ENCODE peak calls at places on chromosome 6, in nine cellular contexts. B is IMR-90, I is body of pancreas, Q is heart left ventricle, O is uterus, Z is transverse colon, M is tibial nerve, V is K562, P is ovary. D is an unnamed sample. For H3K36me3, the result is how much of the 10 kb centered on the place peaks cover.

GRCh38 chr6:155085582-155086253 is 90.6 kb downstream of the TIAM2 start:
- DNase-seq in B (peak), I (peak), Q (no peak), O (no peak), Z (no peak), M (no peak), V (no peak), P (no peak), D (no peak)

GRCh38 chr6:113558966-113559365 is 298.2 kb upstream of the MARCKS start:
- DNase-seq in B (peak), I (no peak), Q (no peak), O (no peak), Z (no peak), M (no peak), V (no peak), P (no peak), D (no peak)

GRCh38 chr6:49336514-49337131 is 126.4 kb downstream of the MMUT start:
- DNase-seq in B (peak), I (peak), Q (no peak), O (no peak), Z (peak), M (no peak), V (no peak), P (no peak), D (no peak)

GRCh38 chr6:110886555-110887167 is 12.1 kb downstream of the AMD1 start:
- DNase-seq in B (no peak), I (no peak), Q (no peak), O (no peak), Z (no peak), M (no peak), V (no peak), P (no peak), D (no peak)

GRCh38 chr6:15296735-15297134 is 50.9 kb downstream of the JARID2 start:
- DNase-seq in B (no peak), I (no peak), Q (no peak), O (no peak), Z (no peak), M (no peak), V (no peak), P (no peak), D (no peak)

GRCh38 chr6:151380848-151381205 is 10.5 kb downstream of the ZBTB2 start:
- DNase-seq in B (no peak), I (no peak), Q (no peak), O (no peak), Z (no peak), M (no peak), V (no peak), P (no peak), D (no peak)

GRCh38 chr6:82878812-82879211 is 186.8 kb downstream of the UBE3D start:
- DNase-seq in B (peak), I (no peak), Q (no peak), O (no peak), Z (no peak), M (no peak), V (no peak), P (no peak), D (no peak)

GRCh38 chr6:36350082-36350481 is 13.4 kb upstream of the BNIP5 start:
- DNase-seq in B (no peak), I (no peak), Q (no peak), O (no peak), Z (no peak), M (no peak), V (no peak), P (no peak), D (no peak)

GRCh38 chr6:5989141-5989723 is 17.5 kb downstream of the NRN1 start:
- DNase-seq in B (no peak), I (no peak), Q (peak), O (no peak), Z (no peak), M (no peak), V (no peak), P (no peak), D (no peak)

GRCh38 chr6:122996797-122997520 is 924 bp downstream of the CLVS2 start:
- DNase-seq in B (no peak), I (no peak), Q (no peak), O (no peak), Z (no peak), M (no peak), V (no peak), P (no peak), D (no peak)

GRCh38 chr6:64103480-64103879 is 467.9 kb downstream of the PHF3 start:
- DNase-seq in B (peak), I (no peak), Q (no peak), O (no peak), Z (no peak), M (no peak), V (no peak), P (no peak), D (no peak)

GRCh38 chr6:116564921-116565872 is 6.1 kb upstream of the RWDD1 start:
- DNase-seq in B (no peak), I (peak), Q (peak), O (no peak), Z (no peak), M (no peak), V (no peak), P (no peak), D (no peak)

GRCh38 chr6:157436200-157436943 is 55.4 kb downstream of the ZDHHC14 start:
- DNase-seq in B (no peak), I (no peak), Q (no peak), O (no peak), Z (no peak), M (no peak), V (no peak), P (no peak), D (no peak)

GRCh38 chr6:137351890-137352289 is 132.7 kb upstream of the IFNGR1 start:
- DNase-seq in B (peak), I (no peak), Q (no peak), O (no peak), Z (no peak), M (no peak), V (no peak), P (no peak), D (no peak)

GRCh38 chr6:148179786-148180185 is 162.9 kb upstream of the SASH1 start:
- DNase-seq in B (peak), I (peak), Q (no peak), O (no peak), Z (no peak), M (peak), V (peak), P (no peak), D (no peak)

GRCh38 chr6:76230711-76231110 is 158.2 kb upstream of the IMPG1 start:
- DNase-seq in B (no peak), I (peak), Q (no peak), O (no peak), Z (no peak), M (no peak), V (no peak), P (no peak), D (no peak)

GRCh38 chr6:119637768-119638167 is 288.2 kb upstream of the MAN1A1 start:
- DNase-seq in B (no peak), I (no peak), Q (no peak), O (no peak), Z (no peak), M (no peak), V (no peak), P (no peak), D (no peak)

GRCh38 chr6:50936277-50936681 is 117.6 kb downstream of the TFAP2B start:
- DNase-seq in B (no peak), I (no peak), Q (no peak), O (no peak), Z (no peak), M (no peak), V (no peak), P (no peak), D (no peak)

GRCh38 chr6:133921249-133921859 is 31.7 kb upstream of the TBPL1 start:
- DNase-seq in B (peak), I (peak), Q (peak), O (peak), Z (peak), M (peak), V (peak), P (peak), D (peak)

GRCh38 chr6:28243946-28244345 is 8.1 kb downstream of the ZKSCAN4 start:
- DNase-seq in B (no peak), I (no peak), Q (no peak), O (no peak), Z (no peak), M (no peak), V (no peak), P (no peak), D (no peak)

GRCh38 chr6:10999994-11000393 is 44.1 kb downstream of the ELOVL2 start:
- DNase-seq in B (peak), I (no peak), Q (no peak), O (no peak), Z (no peak), M (no peak), V (no peak), P (no peak), D (no peak)

GRCh38 chr6:17086469-17086868 is 15.4 kb upstream of the STMND1 start:
- DNase-seq in B (peak), I (peak), Q (peak), O (peak), Z (peak), M (peak), V (peak), P (no peak), D (no peak)

GRCh38 chr6:97440590-97441176 is 157.7 kb upstream of the MMS22L start:
- DNase-seq in B (peak), I (peak), Q (no peak), O (no peak), Z (no peak), M (no peak), V (no peak), P (no peak), D (no peak)

GRCh38 chr6:156686429-156686939 is 90.7 kb upstream of the ARID1B start:
- DNase-seq in B (peak), I (peak), Q (no peak), O (no peak), Z (peak), M (no peak), V (no peak), P (peak), D (peak)

GRCh38 chr6:119979862-119980261 is 630.3 kb upstream of the MAN1A1 start:
- DNase-seq in B (peak), I (no peak), Q (no peak), O (no peak), Z (no peak), M (no peak), V (no peak), P (no peak), D (no peak)

GRCh38 chr6:130161627-130162404 is 60.9 kb downstream of the SAMD3 start:
- DNase-seq in B (peak), I (no peak), Q (peak), O (no peak), Z (no peak), M (no peak), V (no peak), P (no peak), D (no peak)

GRCh38 chr6:136085370-136086115 is 164.6 kb downstream of the MTFR2 start:
- DNase-seq in B (peak), I (no peak), Q (no peak), O (no peak), Z (no peak), M (no peak), V (no peak), P (no peak), D (no peak)

GRCh38 chr6:15444881-15445280 is 199.0 kb downstream of the JARID2 start:
- DNase-seq in B (no peak), I (peak), Q (no peak), O (no peak), Z (no peak), M (no peak), V (no peak), P (no peak), D (no peak)

GRCh38 chr6:72212686-72213085 is 326.3 kb downstream of the RIMS1 start:
- DNase-seq in B (no peak), I (no peak), Q (no peak), O (no peak), Z (no peak), M (no peak), V (no peak), P (no peak), D (no peak)

GRCh38 chr6:125884656-125885055 is 71.9 kb upstream of the HINT3 start:
- DNase-seq in B (no peak), I (no peak), Q (no peak), O (no peak), Z (no peak), M (no peak), V (no peak), P (no peak), D (no peak)

GRCh38 chr6:141890661-141891060 is 242.1 kb upstream of the GJE1 start:
- DNase-seq in B (no peak), I (no peak), Q (no peak), O (no peak), Z (no peak), M (no peak), V (no peak), P (no peak), D (no peak)

GRCh38 chr6:149150999-149151398 is 166.5 kb upstream of the TAB2 start:
- DNase-seq in B (no peak), I (no peak), Q (no peak), O (no peak), Z (no peak), M (no peak), V (no peak), P (no peak), D (no peak)

GRCh38 chr6:47306887-47307286 is 2.8 kb downstream of the TNFRSF21 start:
- DNase-seq in B (no peak), I (no peak), Q (no peak), O (no peak), Z (no peak), M (no peak), V (no peak), P (no peak), D (no peak)

DNA sequence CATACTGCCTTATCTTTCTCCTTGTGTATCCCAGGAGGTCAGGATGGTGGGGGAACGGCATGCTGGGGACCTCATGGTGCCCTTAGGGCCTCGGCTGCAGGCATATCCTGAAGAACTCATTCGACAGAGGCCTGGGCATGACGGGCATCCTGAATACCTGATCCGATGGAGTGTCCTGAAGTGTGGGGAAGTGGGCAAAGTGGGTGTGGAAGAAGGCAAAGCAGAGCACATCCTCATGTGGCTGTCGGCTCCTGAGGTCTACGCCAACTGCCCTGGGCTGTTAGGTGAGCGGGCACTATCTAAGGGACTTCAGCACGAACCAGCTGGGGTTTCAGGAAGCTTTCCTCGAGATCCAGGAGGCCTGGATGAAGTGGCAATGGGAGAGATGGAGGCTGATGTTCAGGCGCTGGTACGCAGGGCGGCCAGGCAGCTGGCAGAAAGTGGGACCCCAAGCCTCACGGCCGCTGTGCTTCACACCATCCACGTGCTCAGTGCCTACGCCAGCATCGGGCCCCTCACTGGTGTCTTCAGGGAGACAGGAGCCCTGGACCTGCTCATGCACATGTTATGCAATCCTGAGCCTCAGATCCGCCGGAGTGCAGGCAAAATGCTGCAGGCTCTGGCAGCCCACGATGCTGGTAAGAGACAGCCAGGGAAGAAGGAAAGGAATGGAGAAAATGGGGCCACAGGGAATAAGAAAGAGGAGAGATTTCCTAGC is 2.4 kb downstream of the CUL9 start:
- DNase-seq in B (no peak), I (no peak), Q (no peak), O (no peak), Z (no peak), M (no peak), V (no peak), P (no peak), D (no peak)
- H3K36me3 ChIP-seq in B (under half), I (under half), Q (half or more), O (under half), Z (under half), M (half or more), V (half or more), P (under half), D (half or more)

GRCh38 chr6:31545291-31545690 is 1.1 kb downstream of the ATP6V1G2 start:
- DNase-seq in B (no peak), I (no peak), Q (no peak), O (no peak), Z (no peak), M (no peak), V (no peak), P (no peak), D (no peak)

GRCh38 chr6:31548423-31548873 is 1.0 kb downstream of the NFKBIL1 start:
- DNase-seq in B (no peak), I (no peak), Q (no peak), O (no peak), Z (no peak), M (no peak), V (no peak), P (no peak), D (no peak)

GRCh38 chr6:31546339-31546961 is at the start of gene ATP6V1G2:
- DNase-seq in B (peak), I (peak), Q (peak), O (peak), Z (peak), M (peak), V (peak), P (peak), D (peak)

GRCh38 chr6:31547727-31548422 is 467 bp downstream of the NFKBIL1 start:
- DNase-seq in B (no peak), I (no peak), Q (no peak), O (no peak), Z (no peak), M (no peak), V (peak), P (peak), D (no peak)

GRCh38 chr6:31546962-31547726 is at the start of gene NFKBIL1:
- DNase-seq in B (peak), I (peak), Q (peak), O (peak), Z (peak), M (peak), V (peak), P (peak), D (peak)
- TF ChIP-seq POLR2A in B (peak), I (peak), Q (peak), O (peak), Z (peak), M (peak), V (peak), P (peak), D (peak)

GRCh38 chr6:107730106-107730505 is 94.0 kb downstream of the SCML4 start:
- DNase-seq in B (no peak), I (no peak), Q (no peak), O (no peak), Z (peak), M (no peak), V (no peak), P (no peak), D (no peak)
- TF ChIP-seq CTCF in B (no peak), I (no peak), Q (no peak), O (no peak), Z (no peak), M (no peak), V (peak), P (no peak), D (no peak)

GRCh38 chr6:37371158-37372083 is 17.6 kb downstream of the RNF8 start:
- DNase-seq in B (no peak), I (peak), Q (no peak), O (no peak), Z (no peak), M (no peak), V (no peak), P (no peak), D (no peak)

GRCh38 chr6:37373822-37374514 is 20.2 kb downstream of the RNF8 start:
- DNase-seq in B (no peak), I (no peak), Q (no peak), O (no peak), Z (no peak), M (no peak), V (no peak), P (no peak), D (no peak)

GRCh38 chr6:37369321-37370196 is 15.8 kb downstream of the RNF8 start:
- DNase-seq in B (peak), I (no peak), Q (no peak), O (no peak), Z (no peak), M (no peak), V (no peak), P (no peak), D (no peak)

GRCh38 chr6:37368961-37369320 is 15.2 kb downstream of the RNF8 start:
- DNase-seq in B (no peak), I (no peak), Q (no peak), O (no peak), Z (no peak), M (no peak), V (no peak), P (no peak), D (no peak)

GRCh38 chr6:37372116-37372515 is 18.3 kb downstream of the RNF8 start:
- DNase-seq in B (peak), I (no peak), Q (no peak), O (no peak), Z (no peak), M (no peak), V (no peak), P (no peak), D (no peak)
- H3K36me3 ChIP-seq in B (under half), I (under half), Q (half or more), O (under half), Z (under half), M (under half), V (half or more), P (under half), D (under half)

DNA sequence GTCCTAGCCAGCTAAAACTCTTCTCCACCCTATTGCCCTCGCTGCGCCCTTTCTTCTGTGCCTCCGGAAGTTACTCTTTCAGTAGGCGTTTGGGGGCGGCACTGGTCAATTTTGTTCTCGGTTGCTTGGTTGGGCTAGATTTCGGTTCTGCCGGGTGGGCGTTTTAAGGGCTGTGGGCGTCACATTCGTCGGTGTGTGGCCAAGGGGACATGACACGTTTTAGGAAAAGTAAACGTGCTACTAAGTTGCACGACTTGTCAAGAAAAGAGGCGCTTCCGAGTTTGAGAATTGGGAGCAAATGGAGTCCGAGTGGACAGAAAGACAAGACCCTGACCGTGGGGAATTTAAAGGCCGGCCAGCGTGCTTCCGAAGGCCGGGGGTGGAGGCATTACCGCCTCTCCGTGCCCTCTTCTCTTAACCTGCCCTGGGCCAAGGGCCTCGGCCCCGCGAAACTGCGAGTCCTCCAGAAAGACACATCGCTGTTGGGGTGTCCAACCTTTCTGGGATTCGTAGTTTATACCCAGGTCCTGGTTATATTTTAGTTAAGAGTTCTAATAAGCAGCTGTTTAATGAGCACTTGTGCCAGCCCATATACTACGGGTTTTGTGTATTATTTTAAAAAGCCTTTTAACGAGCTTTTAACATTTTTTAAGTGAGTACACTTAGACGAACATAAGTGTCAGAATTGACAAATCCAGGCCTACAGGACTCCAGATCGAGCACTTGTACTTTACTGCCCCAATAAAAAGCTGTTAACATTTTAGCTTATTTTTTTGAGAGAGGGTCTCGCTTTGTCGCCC is 664 bp upstream of the BAG6 start:
- DNase-seq in B (no peak), I (peak), Q (peak), O (no peak), Z (peak), M (peak), V (peak), P (peak), D (peak)
- TF ChIP-seq POLR2A in B (no peak), I (peak), Q (peak), O (peak), Z (peak), M (no peak), V (peak), P (peak), D (peak)

DNA sequence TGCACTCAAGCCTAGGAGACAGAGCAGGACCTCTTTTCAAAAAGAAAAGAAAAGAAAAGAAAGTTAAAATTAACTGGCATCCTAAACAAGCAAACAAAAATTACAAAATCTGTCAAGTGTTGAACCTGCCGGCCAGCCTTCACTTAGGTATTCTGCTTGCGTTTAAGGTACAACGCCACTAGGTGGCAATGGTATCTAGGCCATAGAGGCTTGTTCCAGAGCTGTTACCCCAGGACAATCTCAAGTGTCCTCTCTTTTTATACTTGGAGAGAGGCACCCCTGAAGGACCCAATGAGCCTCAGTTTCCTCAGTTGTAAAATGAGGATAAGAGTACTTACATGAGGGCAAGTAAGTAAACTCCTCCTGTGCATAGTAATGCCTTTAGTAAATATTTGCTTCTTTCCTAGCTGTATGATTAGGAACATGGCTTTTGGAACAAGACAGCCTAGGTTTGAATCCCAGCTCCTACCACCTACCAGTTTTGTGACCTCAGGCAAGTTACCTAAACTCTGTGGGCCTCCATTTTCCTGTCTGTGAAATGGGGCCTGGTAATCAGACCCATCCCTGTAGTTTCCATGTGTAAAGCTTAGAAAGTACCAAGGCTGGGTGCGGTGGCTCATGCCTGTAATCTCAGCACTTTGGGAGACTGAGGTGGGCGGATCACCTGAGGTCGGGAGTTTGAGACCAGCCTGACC is 5.8 kb upstream of the PACSIN1 start:
- DNase-seq in B (peak), I (peak), Q (no peak), O (no peak), Z (peak), M (peak), V (peak), P (no peak), D (peak)
- TF ChIP-seq CTCF in B (peak), I (peak), Q (peak), O (peak), Z (peak), M (peak), V (peak), P (no peak), D (peak)